ENCODE peak calls at places on chromosomes 2 and 18, in six cellular contexts. F, C, L, G, J and A are unnamed samples.

GRCh38 chr2:191105082-191105481 is 45.7 kb downstream of the STAT4 start:
- DNase-seq in F (no peak), C (no peak), L (peak; percentile 33), G (no peak), J (no peak), A (no peak)

GRCh38 chr2:127482031-127482430 is 44.3 kb downstream of the IWS1 start:
- DNase-seq in F (no peak), C (no peak), L (no peak), G (no peak), J (no peak), A (no peak)

GRCh38 chr2:159439421-159439820 is 152.9 kb upstream of the WDSUB1 start:
- DNase-seq in F (no peak), C (no peak), L (no peak), G (no peak), J (no peak), A (no peak)

GRCh38 chr2:235414422-235414821 is 79.4 kb upstream of the AGAP1 start:
- DNase-seq in F (no peak), C (no peak), L (no peak), G (no peak), J (no peak), A (no peak)

GRCh38 chr2:12044857-12045256 is 298.4 kb downstream of the LPIN1 start:
- DNase-seq in F (no peak), C (peak; percentile 53), L (no peak), G (no peak), J (no peak), A (no peak)

GRCh38 chr2:1482253-1482675 is 69.0 kb downstream of the TPO start:
- DNase-seq in F (no peak), C (no peak), L (no peak), G (no peak), J (no peak), A (no peak)

GRCh38 chr2:208025814-208026184 is 472 bp upstream of the PLEKHM3 start:
- DNase-seq in F (no peak), C (peak; percentile 28), L (no peak), G (peak; percentile 1), J (no peak), A (no peak)

GRCh38 chr2:71503827-71504226 is 50.5 kb downstream of the DYSF start:
- DNase-seq in F (no peak), C (no peak), L (no peak), G (no peak), J (no peak), A (no peak)

GRCh38 chr2:43157506-43158232 is 68.7 kb downstream of the ZFP36L2 start:
- DNase-seq in F (peak; percentile 60), C (no peak), L (no peak), G (no peak), J (no peak), A (no peak)

GRCh38 chr18:26941608-26942007 is 76.1 kb upstream of the AQP4 start:
- DNase-seq in F (no peak), C (no peak), L (no peak), G (no peak), J (no peak), A (no peak)

GRCh38 chr2:3160751-3161330 is 216.8 kb downstream of the EIPR1 start:
- DNase-seq in F (no peak), C (no peak), L (peak; percentile 63), G (no peak), J (no peak), A (no peak)

GRCh38 chr2:157056200-157056676 is 201.3 kb upstream of the GALNT5 start:
- DNase-seq in F (no peak), C (no peak), L (peak; percentile 75), G (no peak), J (peak; percentile 70), A (no peak)

GRCh38 chr18:63892544-63892943 is 5.0 kb downstream of the SERPINB2 start:
- DNase-seq in F (no peak), C (no peak), L (no peak), G (no peak), J (peak; percentile 27), A (no peak)

GRCh38 chr2:9803023-9803805 is 40.1 kb upstream of the TAF1B start:
- DNase-seq in F (no peak), C (no peak), L (no peak), G (no peak), J (no peak), A (no peak)

GRCh38 chr2:196253115-196253484 is 81.7 kb upstream of the STK17B start:
- DNase-seq in F (no peak), C (no peak), L (no peak), G (no peak), J (no peak), A (no peak)

GRCh38 chr2:88673363-88673762 is 18.1 kb upstream of the RPIA start:
- DNase-seq in F (no peak), C (no peak), L (no peak), G (no peak), J (no peak), A (no peak)

GRCh38 chr18:67742954-67743353 is 226.4 kb upstream of the DSEL start:
- DNase-seq in F (no peak), C (no peak), L (peak; percentile 12), G (no peak), J (peak; percentile 45), A (no peak)

GRCh38 chr2:101735166-101735533 is 37.6 kb downstream of the MAP4K4 start:
- DNase-seq in F (no peak), C (no peak), L (no peak), G (no peak), J (no peak), A (no peak)

GRCh38 chr2:7031424-7032245 is 114.4 kb downstream of the RNF144A start:
- DNase-seq in F (peak; percentile 91), C (peak; percentile 44), L (no peak), G (peak; percentile 56), J (no peak), A (peak; percentile 49)

GRCh38 chr2:85725451-85725850 is 28.3 kb upstream of the ATOH8 start:
- DNase-seq in F (no peak), C (no peak), L (no peak), G (no peak), J (no peak), A (no peak)
- H3K9me3 ChIP-seq in F (no peaks in the 10 kb centered on the region), C (no peaks in the 10 kb centered on the region), L (no peaks in the 10 kb centered on the region), G (no peaks in the 10 kb centered on the region), J (no peaks in the 10 kb centered on the region), A (no peaks in the 10 kb centered on the region)

GRCh38 chr2:16832910-16833309 is 167.3 kb upstream of the CYRIA start:
- DNase-seq in F (no peak), C (no peak), L (no peak), G (no peak), J (no peak), A (no peak)
- H3K9me3 ChIP-seq in F (no peaks in the 10 kb centered on the region), C (no peaks in the 10 kb centered on the region), L (peaks cover 2% of the 10 kb centered on the region), G (no peaks in the 10 kb centered on the region), J (no peaks in the 10 kb centered on the region), A (no peaks in the 10 kb centered on the region)

DNA sequence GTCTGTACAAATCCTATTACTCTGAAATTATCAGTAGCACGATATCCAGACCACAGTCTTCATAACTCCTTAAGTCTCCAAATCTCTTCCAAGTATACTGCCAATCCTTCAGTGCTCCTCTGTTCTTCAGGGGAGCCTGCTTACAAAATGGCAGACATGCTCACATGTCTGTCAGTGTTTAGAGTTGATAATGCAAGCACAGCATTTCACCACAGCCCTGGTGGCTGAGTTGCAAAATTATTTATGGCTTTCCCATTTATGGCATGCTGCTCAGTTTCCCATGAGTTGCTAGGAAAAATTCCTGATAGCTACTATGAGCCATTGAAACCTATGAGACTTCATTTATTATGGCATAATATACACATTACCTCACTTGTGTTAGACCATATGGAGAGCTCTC is 448.7 kb upstream of the TCF4 start:
- DNase-seq in F (no peak), C (no peak), L (peak; percentile 38), G (no peak), J (no peak), A (no peak)
- H3K9me3 ChIP-seq in F (no peaks in the 10 kb centered on the region), C (no peaks in the 10 kb centered on the region), L (peaks cover 4% of the 10 kb centered on the region), G (no peaks in the 10 kb centered on the region), J (no peaks in the 10 kb centered on the region), A (no peaks in the 10 kb centered on the region)

DNA sequence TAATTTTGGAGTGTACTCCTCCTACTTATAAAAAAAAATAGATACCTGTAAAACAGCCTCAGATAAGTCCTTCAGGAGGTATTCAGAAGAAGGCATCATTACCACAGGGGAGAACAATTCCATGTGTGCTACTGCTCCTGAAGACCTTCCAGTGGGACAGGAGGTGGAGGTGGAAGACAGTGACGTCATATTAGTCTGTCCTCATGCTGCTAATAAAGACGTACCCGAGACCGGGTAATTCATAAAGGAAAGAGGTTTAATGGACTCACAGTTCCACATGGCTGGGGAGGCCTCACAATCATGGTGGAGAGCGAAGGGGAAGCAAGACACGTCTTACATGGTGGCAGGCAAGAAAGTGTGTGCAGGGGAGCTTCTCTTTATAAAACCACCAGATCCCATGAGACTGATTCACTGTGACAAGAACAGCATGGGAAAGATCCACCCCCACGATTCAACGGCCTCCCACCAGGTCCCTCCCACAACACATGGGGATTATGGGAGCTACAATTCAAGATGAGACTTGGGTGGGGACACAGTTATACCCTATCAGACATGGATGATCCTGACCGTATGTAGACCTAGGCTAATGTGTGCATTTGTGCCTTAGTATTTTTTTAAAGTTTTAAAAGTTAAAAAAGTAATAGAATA is 98.4 kb downstream of the NDUFA10 start:
- DNase-seq in F (no peak), C (no peak), L (peak; percentile 38), G (no peak), J (no peak), A (no peak)
- H3K9me3 ChIP-seq in F (no peaks in the 10 kb centered on the region), C (no peaks in the 10 kb centered on the region), L (no peaks in the 10 kb centered on the region), G (no peaks in the 10 kb centered on the region), J (peaks cover 3% of the 10 kb centered on the region), A (no peaks in the 10 kb centered on the region)

DNA sequence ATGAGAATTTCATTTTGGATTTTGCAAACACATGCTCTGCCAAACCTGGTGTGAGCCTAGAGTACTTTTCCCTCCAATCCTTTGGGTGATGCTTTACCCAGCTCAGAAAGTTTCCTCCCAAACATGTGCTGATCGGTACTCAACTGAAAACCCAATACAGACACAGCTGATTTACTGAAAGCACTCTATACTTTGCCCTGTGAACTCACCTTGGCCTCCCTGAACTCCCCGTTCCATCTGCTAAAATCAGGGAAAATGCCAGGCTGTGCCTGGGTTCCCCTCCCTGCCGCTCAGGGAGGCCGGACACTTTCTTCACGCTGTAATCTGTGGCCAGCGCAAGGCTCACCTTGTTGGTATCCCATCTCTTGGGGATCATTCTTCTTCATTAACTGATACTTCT is 391.2 kb downstream of the CBLN2 start:
- DNase-seq in F (no peak), C (no peak), L (no peak), G (no peak), J (no peak), A (no peak)
- H3K9me3 ChIP-seq in F (no peaks in the 10 kb centered on the region), C (no peaks in the 10 kb centered on the region), L (peaks cover 5% of the 10 kb centered on the region), G (no peaks in the 10 kb centered on the region), J (no peaks in the 10 kb centered on the region), A (peaks cover 3% of the 10 kb centered on the region)